ENCODE peak calls at places on chromosomes 12 and 14, in seven cellular contexts. L is upper lobe of right lung; U is gastroesophageal sphincter; N is activated T-helper 17 cell treated with anti-CD3 and anti-CD28 coated beads, Interleukin-2, amount 50 U/mL, for 72 hours; S is body of pancreas; X is CD4-positive, alpha-beta T cell; R is SK-N-SH treated with all-trans-retinoic acid at 6 μM for 48 hours. Q is an unnamed sample.

GRCh38 chr12:21547437-21547836 is 21.3 kb downstream of the SPX start:
- ATAC-seq in L (no peak), U (no peak), N (peak; percentile 94), S (no peak), X (no peak), R (no peak), Q (no peak)

GRCh38 chr12:121238604-121239334 is 28.8 kb downstream of the P2RX4 start:
- ATAC-seq in L (peak; percentile 8), U (no peak), N (no peak), S (no peak), X (no peak), R (no peak), Q (no peak)

GRCh38 chr12:6925239-6925542 is 2.6 kb upstream of the ATN1 start:
- ATAC-seq in L (no peak), U (peak; percentile 0), N (no peak), S (no peak), X (no peak), R (no peak), Q (no peak)

GRCh38 chr12:69475237-69475984 is 5.2 kb downstream of the FRS2 start:
- ATAC-seq in L (no peak), U (peak; percentile 24), N (no peak), S (no peak), X (no peak), R (no peak), Q (no peak)

GRCh38 chr12:57743769-57744168 is 1.1 kb upstream of the TSPAN31 start:
- ATAC-seq in L (no peak), U (no peak), N (no peak), S (no peak), X (no peak), R (no peak), Q (no peak)

GRCh38 chr12:112466011-112466422 is 47.3 kb downstream of the PTPN11 start:
- ATAC-seq in L (peak; percentile 42), U (no peak), N (no peak), S (no peak), X (no peak), R (no peak), Q (no peak)

GRCh38 chr12:25186788-25187397 is 8.1 kb downstream of the DNAI7 start:
- ATAC-seq in L (no peak), U (no peak), N (peak; percentile 87), S (peak; percentile 63), X (peak; percentile 73), R (no peak), Q (peak; percentile 90)

GRCh38 chr14:50013198-50013918 is 103.0 kb downstream of the VCPKMT start:
- ATAC-seq in L (no peak), U (no peak), N (peak; percentile 65), S (peak; percentile 72), X (no peak), R (peak; percentile 73), Q (no peak)

GRCh38 chr14:93926209-93926872 is 803 bp upstream of the FAM181A start:
- ATAC-seq in L (no peak), U (no peak), N (no peak), S (no peak), X (no peak), R (no peak), Q (no peak)

GRCh38 chr14:56964885-56965284 is 154.6 kb upstream of the OTX2 start:
- ATAC-seq in L (no peak), U (no peak), N (no peak), S (no peak), X (no peak), R (no peak), Q (no peak)

Q was measured in stimulated activated memory B cell treated with anti-CD40 and anti-IgM and Interleukin-4, amounts not matched to agents 10 μg/mL and 1 μg/mL and 100 μg/mL, for 72 hours.